ENCODE peak calls at places on chromosomes 6 and 20, in six cellular contexts. T, V, D, E, O and F are unnamed samples.

GRCh38 chr6:72675396-72675795 is 53.5 kb downstream of the KCNQ5 start:
- DNase-seq in O (no peak), E (no peak), V (no peak), D (no peak), T (no peak), F (no peak)

GRCh38 chr6:109304284-109305015 is 77.8 kb downstream of the CD164 start:
- DNase-seq in T (no peak), V (peak), D (no peak), E (no peak), O (no peak), F (peak)

GRCh38 chr6:130306377-130306776 is 59.4 kb upstream of the TMEM200A start:
- DNase-seq in E (no peak), V (no peak), O (no peak), T (no peak), D (no peak), F (no peak)

GRCh38 chr20:39083781-39084180 is 121.6 kb downstream of the DHX35 start:
- DNase-seq in T (no peak), E (no peak), D (no peak), V (no peak), O (no peak), F (no peak)

GRCh38 chr6:117605169-117605826 is 3.0 kb upstream of the GOPC start:
- DNase-seq in O (no peak), D (peak), E (peak), T (peak), V (peak), F (peak)

GRCh38 chr6:121584591-121585369 is 149.3 kb downstream of the GJA1 start:
- DNase-seq in T (no peak), O (no peak), D (no peak), E (no peak), V (no peak), F (no peak)

GRCh38 chr6:135008941-135009290 is 45.7 kb downstream of the HBS1L start:
- DNase-seq in V (no peak), E (no peak), T (no peak), O (no peak), D (no peak), F (no peak)

GRCh38 chr6:35764238-35764896 is 12.0 kb upstream of the CLPSL2 start:
- DNase-seq in O (peak), D (no peak), V (peak), E (no peak), T (no peak), F (no peak)

GRCh38 chr6:5099537-5099936 is 14.4 kb downstream of the PPP1R3G start:
- DNase-seq in T (no peak), O (no peak), V (no peak), D (no peak), E (no peak), F (no peak)

GRCh38 chr6:62371395-62371794 is 85.4 kb upstream of the KHDRBS2 start:
- DNase-seq in D (no peak), V (no peak), T (no peak), E (no peak), O (no peak), F (no peak)

GRCh38 chr6:152348116-152348515 is 289.0 kb downstream of the SYNE1 start:
- DNase-seq in O (no peak), D (no peak), V (no peak), T (no peak), E (no peak), F (no peak)

GRCh38 chr6:11824986-11825385 is 46.4 kb upstream of the ADTRP start:
- DNase-seq in O (no peak), T (no peak), E (no peak), V (no peak), D (peak), F (no peak)

GRCh38 chr6:36973647-36974046 is 12.3 kb downstream of the MTCH1 start:
- DNase-seq in E (no peak), V (no peak), T (no peak), O (no peak), D (no peak), F (no peak)

GRCh38 chr20:50467618-50468373 is 42.4 kb upstream of the PTPN1 start:
- DNase-seq in T (peak), E (peak), D (no peak), V (peak), O (no peak), F (no peak)

GRCh38 chr6:69820018-69820417 is 23.2 kb upstream of the LMBRD1 start:
- DNase-seq in T (no peak), D (no peak), E (no peak), V (no peak), O (no peak), F (no peak)

GRCh38 chr6:136594671-136595070 is 44.4 kb upstream of the MAP7 start:
- DNase-seq in V (no peak), T (no peak), D (no peak), E (no peak), O (no peak), F (no peak)

GRCh38 chr6:113403966-113404575 is 453.1 kb upstream of the MARCKS start:
- DNase-seq in V (no peak), T (no peak), O (no peak), D (no peak), E (no peak), F (no peak)

GRCh38 chr6:109455161-109455501 is 441 bp downstream of the MICAL1 start:
- DNase-seq in O (no peak), T (no peak), V (no peak), E (no peak), D (no peak), F (peak)

GRCh38 chr6:17505062-17505476 is 95.0 kb upstream of the FAM8A1 start:
- DNase-seq in E (peak), T (peak), V (no peak), O (no peak), D (no peak), F (no peak)

GRCh38 chr6:154686162-154686561 is 47.1 kb upstream of the SCAF8 start:
- DNase-seq in D (no peak), E (no peak), T (no peak), V (no peak), O (no peak), F (no peak)

GRCh38 chr6:292506-293184 is 358 bp downstream of the DUSP22 start:
- DNase-seq in O (no peak), E (no peak), T (peak), D (peak), V (peak), F (peak)

GRCh38 chr6:98927534-98927933 is 20.2 kb downstream of the FBXL4 start:
- DNase-seq in D (no peak), T (peak), O (no peak), V (no peak), E (peak), F (no peak)
- TF ChIP-seq GABPA in D (no peak), T (no peak), O (no peak), V (no peak), E (no peak), F (no peak)

GRCh38 chr20:17659801-17660200 is 22.2 kb downstream of the RRBP1 start:
- DNase-seq in V (no peak), D (no peak), E (no peak), O (no peak), T (no peak), F (no peak)
- TF ChIP-seq GABPA in V (no peak), D (no peak), E (no peak), O (no peak), T (no peak), F (no peak)

DNA sequence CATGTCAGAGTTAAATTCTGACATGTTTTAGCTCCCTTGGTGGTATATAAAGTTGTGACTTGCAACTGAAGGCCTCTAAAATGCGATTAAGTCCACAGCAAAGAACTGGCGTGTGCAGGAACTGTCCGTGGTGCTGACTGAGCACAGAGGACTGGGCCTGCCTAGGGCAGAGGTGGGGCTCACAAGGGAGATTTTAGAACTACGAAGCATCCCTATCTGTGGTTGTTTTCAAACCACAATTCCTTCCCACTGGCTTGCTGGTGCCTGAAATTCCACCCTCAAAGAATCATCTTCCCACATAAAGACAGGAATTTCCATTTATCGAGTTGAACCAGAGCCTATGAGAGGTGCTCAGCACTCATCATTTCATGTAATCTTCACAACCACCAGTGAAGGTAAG is 30.1 kb downstream of the RIMS4 start:
- DNase-seq in T (peak), D (no peak), E (no peak), V (peak), O (no peak), F (no peak)
- TF ChIP-seq GABPA in T (no peak), D (no peak), E (no peak), V (no peak), O (no peak), F (no peak)

DNA sequence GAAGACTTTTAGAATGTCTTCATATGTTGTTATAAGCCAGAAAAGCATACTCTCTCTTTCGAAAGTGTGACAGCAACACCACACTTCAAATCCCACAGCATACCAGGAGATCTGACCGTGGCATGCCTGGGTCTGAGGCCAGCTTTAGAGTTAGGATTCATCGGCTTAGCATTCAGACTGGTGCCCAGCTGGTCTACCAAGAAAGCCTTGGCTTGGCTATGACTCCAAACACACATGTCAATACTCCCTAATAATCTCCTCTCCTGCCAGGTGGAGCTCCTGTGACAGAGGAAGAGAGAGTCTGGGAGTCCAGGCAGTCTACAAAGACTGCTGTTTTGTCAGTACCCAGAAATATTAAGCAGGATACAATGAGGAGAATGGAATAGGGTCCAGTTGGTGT is 77.1 kb upstream of the MAN1A1 start:
- DNase-seq in T (no peak), E (no peak), D (no peak), V (no peak), O (no peak), F (no peak)
- TF ChIP-seq GABPA in T (no peak), E (no peak), D (no peak), V (no peak), O (no peak), F (no peak)

GRCh38 chr6:33740204-33740608 is 6.5 kb downstream of the IP6K3 start:
- DNase-seq in E (no peak), O (no peak), V (no peak), D (no peak), T (peak), F (peak)
- TF ChIP-seq GABPA in E (no peak), O (no peak), V (peak), D (no peak), T (peak), F (no peak)

GRCh38 chr20:1671891-1672669 is 14.5 kb upstream of the SIRPG start:
- DNase-seq in T (no peak), V (no peak), O (no peak), D (no peak), E (no peak), F (no peak)
- TF ChIP-seq GABPA in T (no peak), V (no peak), O (no peak), D (no peak), E (no peak), F (no peak)